ENCODE peak calls at places on chromosomes 4 and X, in five cellular contexts. F is anterior cingulate cortex, O is coronary artery, J is SW480, W is NCI-H1417. H is an unnamed sample.

GRCh38 chr4:7041851-7042696 is 1.1 kb upstream of the TADA2B start:
- DNase-seq in F (no peak), O (no peak), J (peak; percentile 9), W (peak; percentile 83), H (no peak)

GRCh38 chr4:166366012-166366411 is 493.0 kb downstream of the TLL1 start:
- DNase-seq in F (no peak), O (no peak), J (no peak), W (no peak), H (no peak)

GRCh38 chr4:19844436-19844835 is 407.3 kb upstream of the SLIT2 start:
- DNase-seq in F (no peak), O (no peak), J (no peak), W (no peak), H (no peak)

GRCh38 chr4:20017035-20017434 is 234.7 kb upstream of the SLIT2 start:
- DNase-seq in F (no peak), O (no peak), J (no peak), W (no peak), H (no peak)

GRCh38 chr4:113060853-113061252 is 11.4 kb downstream of the ANK2 start:
- DNase-seq in F (no peak), O (no peak), J (no peak), W (peak; percentile 53), H (no peak)

GRCh38 chrX:24423960-24424359 is 41.1 kb upstream of the PDK3 start:
- DNase-seq in F (no peak), O (no peak), J (no peak), W (no peak), H (no peak)

GRCh38 chr4:41683321-41683720 is 65.2 kb downstream of the PHOX2B start:
- DNase-seq in F (no peak), O (no peak), J (no peak), W (no peak), H (no peak)

GRCh38 chrX:153689654-153690465 is 2.1 kb downstream of the SLC6A8 start:
- DNase-seq in F (no peak), O (no peak), J (peak; percentile 26), W (no peak), H (no peak)

GRCh38 chrX:38578152-38578551 is 16.8 kb downstream of the TSPAN7 start:
- DNase-seq in F (no peak), O (no peak), J (peak; percentile 19), W (no peak), H (no peak)

GRCh38 chr4:174274436-174274835 is 9.0 kb downstream of the FBXO8 start:
- DNase-seq in F (no peak), O (no peak), J (no peak), W (no peak), H (no peak)

GRCh38 chr4:16270654-16271328 is 44.5 kb upstream of the TAPT1 start:
- DNase-seq in F (no peak), O (no peak), J (no peak), W (no peak), H (no peak)

GRCh38 chr4:11670304-11670703 is 241.6 kb upstream of the HS3ST1 start:
- DNase-seq in F (no peak), O (no peak), J (no peak), W (peak; percentile 35), H (no peak)

GRCh38 chrX:9122504-9123245 is 88.7 kb upstream of the FAM9B start:
- DNase-seq in F (no peak), O (no peak), J (no peak), W (no peak), H (no peak)

GRCh38 chrX:50812995-50813842 is 775 bp downstream of the SHROOM4 start:
- DNase-seq in F (no peak), O (no peak), J (peak; percentile 22), W (peak; percentile 8), H (no peak)

H was measured in NCI-H1436.